ENCODE peak calls at places on chromosomes 12 and 14, in seven cellular contexts. E is stimulated activated CD4-positive, alpha-beta T cell treated with anti-CD3 and anti-CD28 coated beads, Interleukin-1b, Interleukin-23, amount 100 ng/mL, for 4 hours; U is NCI-H2029; V is fibroblast of mammary gland; D is activated T-cell treated with anti-CD3 and anti-CD28 coated beads for 1 hour; Q is A549; M is GDM1. Y is an unnamed sample.

GRCh38 chr14:63203618-63204406 is 431 bp upstream of the RHOJ start:
- DNase-seq in E (no peak), U (peak; percentile 5), V (peak; percentile 88), D (no peak), Q (peak; percentile 37), M (no peak), Y (no peak)

GRCh38 chr14:73770977-73771847 is 57.0 kb upstream of the PNMA1 start:
- DNase-seq in E (no peak), U (no peak), V (no peak), D (no peak), Q (no peak), M (no peak), Y (no peak)

GRCh38 chr14:100586520-100587247 is 533 bp downstream of the BEGAIN start:
- DNase-seq in E (peak; percentile 13), U (no peak), V (peak; percentile 53), D (no peak), Q (peak; percentile 61), M (no peak), Y (peak; percentile 70)

GRCh38 chr12:1716215-1716862 is 25.5 kb downstream of the ADIPOR2 start:
- DNase-seq in E (no peak), U (no peak), V (peak; percentile 27), D (no peak), Q (no peak), M (no peak), Y (no peak)

GRCh38 chr12:130100634-130101033 is 61.6 kb upstream of the FZD10 start:
- DNase-seq in E (no peak), U (no peak), V (no peak), D (no peak), Q (no peak), M (no peak), Y (no peak)

GRCh38 chr12:113190761-113191160 is 5.2 kb downstream of the RITA1 start:
- DNase-seq in E (no peak), U (no peak), V (peak; percentile 55), D (no peak), Q (peak; percentile 86), M (no peak), Y (no peak)

GRCh38 chr12:8950702-8951478 is 1.4 kb upstream of the M6PR start:
- DNase-seq in E (no peak), U (no peak), V (no peak), D (no peak), Q (no peak), M (no peak), Y (no peak)

GRCh38 chr12:111785651-111786050 is 18.9 kb downstream of the ALDH2 start:
- DNase-seq in E (no peak), U (no peak), V (peak; percentile 73), D (no peak), Q (no peak), M (no peak), Y (no peak)

GRCh38 chr12:77625441-77625840 is 205.3 kb upstream of the NAV3 start:
- DNase-seq in E (no peak), U (no peak), V (peak; percentile 95), D (no peak), Q (no peak), M (no peak), Y (no peak)

GRCh38 chr14:59060841-59061240 is 127.6 kb upstream of the DAAM1 start:
- DNase-seq in E (no peak), U (no peak), V (no peak), D (no peak), Q (no peak), M (no peak), Y (no peak)

GRCh38 chr12:47207005-47207717 is 127.4 kb upstream of the AMIGO2 start:
- DNase-seq in E (no peak), U (no peak), V (no peak), D (no peak), Q (no peak), M (peak; percentile 95), Y (no peak)

GRCh38 chr12:101927042-101927441 is 49.7 kb downstream of the DRAM1 start:
- DNase-seq in E (no peak), U (no peak), V (peak; percentile 82), D (no peak), Q (no peak), M (no peak), Y (no peak)

GRCh38 chr12:67910360-67911292 is 78.6 kb upstream of the IFNG-AS1 start:
- DNase-seq in E (no peak), U (no peak), V (peak; percentile 98), D (no peak), Q (peak; percentile 48), M (no peak), Y (no peak)

GRCh38 chr14:93788557-93789365 is 476 bp upstream of the PRIMA1 start:
- DNase-seq in E (no peak), U (no peak), V (peak; percentile 14), D (no peak), Q (peak; percentile 41), M (no peak), Y (peak; percentile 78)

GRCh38 chr14:90168425-90169105 is 87.8 kb upstream of the PSMC1 start:
- DNase-seq in E (no peak), U (no peak), V (peak; percentile 7), D (no peak), Q (no peak), M (no peak), Y (no peak)

GRCh38 chr12:28023156-28023887 is 50.8 kb upstream of the PTHLH start:
- DNase-seq in E (no peak), U (no peak), V (peak; percentile 97), D (no peak), Q (peak; percentile 87), M (no peak), Y (no peak)

GRCh38 chr14:99562848-99563748 is 40.9 kb downstream of the CCDC85C start:
- DNase-seq in E (no peak), U (peak; percentile 41), V (peak; percentile 40), D (no peak), Q (peak; percentile 86), M (no peak), Y (no peak)

GRCh38 chr12:25943940-25944339 is 14.5 kb upstream of the RASSF8 start:
- DNase-seq in E (no peak), U (no peak), V (no peak), D (no peak), Q (no peak), M (no peak), Y (no peak)

GRCh38 chr12:69639400-69640016 is 28.8 kb upstream of the LRRC10 start:
- DNase-seq in E (peak; percentile 42), U (peak; percentile 45), V (peak; percentile 71), D (peak; percentile 47), Q (peak; percentile 79), M (peak; percentile 50), Y (peak; percentile 50)

GRCh38 chr12:132506730-132507538 is 17.0 kb downstream of the FBRSL1 start:
- DNase-seq in E (peak; percentile 27), U (peak; percentile 6), V (peak; percentile 64), D (peak; percentile 39), Q (no peak), M (peak; percentile 78), Y (no peak)

GRCh38 chr12:108691995-108692808 is 39.1 kb downstream of the CORO1C start:
- DNase-seq in E (no peak), U (peak; percentile 92), V (no peak), D (no peak), Q (peak; percentile 40), M (no peak), Y (no peak)

GRCh38 chr12:106251636-106252035 is 3.8 kb upstream of the CKAP4 start:
- DNase-seq in E (no peak), U (no peak), V (peak; percentile 40), D (no peak), Q (no peak), M (no peak), Y (no peak)

GRCh38 chr12:116172224-116172849 is 105.2 kb downstream of the MED13L start:
- DNase-seq in E (peak; percentile 27), U (no peak), V (no peak), D (no peak), Q (no peak), M (no peak), Y (no peak)

GRCh38 chr12:102388469-102388868 is 91.9 kb downstream of the IGF1 start:
- DNase-seq in E (no peak), U (no peak), V (peak; percentile 21), D (no peak), Q (no peak), M (no peak), Y (no peak)

GRCh38 chr14:84468153-84468552 is 1061.8 kb upstream of the FLRT2 start:
- DNase-seq in E (no peak), U (no peak), V (no peak), D (no peak), Q (no peak), M (no peak), Y (no peak)

GRCh38 chr12:2129076-2129475 is 76.3 kb downstream of the CACNA1C start:
- DNase-seq in E (no peak), U (no peak), V (peak; percentile 83), D (no peak), Q (no peak), M (no peak), Y (no peak)

GRCh38 chr14:91177073-91177796 is 63.4 kb downstream of the DGLUCY start:
- DNase-seq in E (peak; percentile 52), U (peak; percentile 18), V (peak; percentile 72), D (peak; percentile 47), Q (peak; percentile 63), M (peak; percentile 9), Y (peak; percentile 42)

GRCh38 chr12:103542078-103542477 is 45.0 kb upstream of the STAB2 start:
- DNase-seq in E (no peak), U (no peak), V (no peak), D (no peak), Q (no peak), M (no peak), Y (no peak)

GRCh38 chr14:67705211-67705610 is 3.5 kb downstream of the RDH12 start:
- DNase-seq in E (no peak), U (no peak), V (no peak), D (no peak), Q (peak; percentile 18), M (no peak), Y (no peak)

GRCh38 chr12:69583203-69583602 is 2.1 kb upstream of the CCT2 start:
- DNase-seq in E (no peak), U (no peak), V (no peak), D (no peak), Q (no peak), M (no peak), Y (no peak)

GRCh38 chr12:14873440-14874185 is 12.0 kb downstream of the MGP start:
- DNase-seq in E (no peak), U (no peak), V (no peak), D (no peak), Q (no peak), M (peak; percentile 10), Y (no peak)

GRCh38 chr12:119266963-119267362 is 67.6 kb upstream of the CCDC60 start:
- DNase-seq in E (no peak), U (no peak), V (no peak), D (no peak), Q (no peak), M (no peak), Y (no peak)

GRCh38 chr12:92871121-92871520 is 58.0 kb downstream of the EEA1 start:
- DNase-seq in E (no peak), U (no peak), V (no peak), D (no peak), Q (no peak), M (no peak), Y (no peak)